ENCODE peak calls at places on chromosomes 5 and 9, in four cellular contexts. B is NCI-H345, P is aorta, E is SHP77 treated with DMSO at 0.1 percent for 48 hours. N is an unnamed sample.

GRCh38 chr9:135489188-135489918 is 9.8 kb downstream of the PPP1R26 start:
- DNase-seq in B (no peak), P (peak; percentile 28), E (no peak), N (no peak)

GRCh38 chr9:110133608-110134214 is 74.2 kb downstream of the C9orf152 start:
- DNase-seq in B (no peak), P (no peak), E (no peak), N (peak; percentile 74)

GRCh38 chr5:34582364-34582763 is 73.8 kb upstream of the RAI14 start:
- DNase-seq in B (no peak), P (no peak), E (no peak), N (peak; percentile 28)

GRCh38 chr5:17379188-17379951 is 118.7 kb upstream of the TAF11L2 start:
- DNase-seq in B (peak; percentile 57), P (no peak), E (no peak), N (no peak)

GRCh38 chr9:20872340-20872977 is 159.0 kb downstream of the HACD4 start:
- DNase-seq in B (no peak), P (no peak), E (no peak), N (no peak)

GRCh38 chr5:179549973-179550510 is 312 bp upstream of the RUFY1 start:
- DNase-seq in B (peak; percentile 54), P (peak; percentile 83), E (no peak), N (peak; percentile 85)

GRCh38 chr9:113807173-113808061 is 68.7 kb upstream of the ZNF618 start:
- DNase-seq in B (peak; percentile 28), P (peak; percentile 62), E (peak; percentile 17), N (peak; percentile 42)

GRCh38 chr5:92980491-92980890 is 600.5 kb downstream of the NR2F1-AS1 start:
- DNase-seq in B (no peak), P (no peak), E (no peak), N (no peak)

GRCh38 chr9:135440620-135441019 is 39.0 kb upstream of the PPP1R26 start:
- DNase-seq in B (no peak), P (no peak), E (no peak), N (no peak)

GRCh38 chr5:35815089-35815936 is 41.4 kb upstream of the IL7R start:
- DNase-seq in B (no peak), P (no peak), E (no peak), N (peak; percentile 9)

GRCh38 chr5:142110046-142110531 is 1.5 kb downstream of the NDFIP1 start:
- DNase-seq in B (no peak), P (no peak), E (peak; percentile 12), N (no peak)

GRCh38 chr5:123874600-123875201 is 362.7 kb downstream of the CSNK1G3 start:
- DNase-seq in B (peak; percentile 44), P (no peak), E (peak; percentile 39), N (no peak)

GRCh38 chr9:5529683-5530221 is 19.4 kb downstream of the PDCD1LG2 start:
- DNase-seq in B (no peak), P (no peak), E (no peak), N (no peak)

GRCh38 chr9:104173020-104173419 is 78.9 kb downstream of the SMC2 start:
- DNase-seq in B (no peak), P (no peak), E (no peak), N (no peak)

GRCh38 chr9:79104951-79105350 is 466.8 kb upstream of the TLE4 start:
- DNase-seq in B (no peak), P (no peak), E (no peak), N (no peak)